ENCODE peak calls at places on chromosomes 5 and 9, in nine cellular contexts. Y is activated T-helper 9 cell treated with anti-CD3 and anti-CD28 coated beads, Interleukin-2, amount 50 U/mL, for 16 hours; S is nucleus accumbens; I is foreskin fibroblast; H is fibroblast of lung; C is bronchial epithelial cell; M is stimulated activated CD4-positive, alpha-beta T cell treated with anti-CD3 and anti-CD28 coated beads, Interleukin-2, amount 100 ng/mL, for 48 hours; O is LHCN-M2; W is GM23338. J is an unnamed sample.

GRCh38 chr5:130545291-130545690 is 619.8 kb downstream of the HINT1 start:
- DNase-seq in S (no peak), M (no peak), Y (no peak), O (no peak), I (no peak), W (no peak), C (peak), H (no peak), J (no peak)

GRCh38 chr9:130940693-130941576 is 1.9 kb upstream of the FIBCD1 start:
- DNase-seq in Y (peak), S (no peak), C (peak), H (peak), I (peak), O (no peak), M (peak), W (peak), J (peak)

GRCh38 chr5:72107874-72108199 is 562 bp downstream of the MAP1B start:
- DNase-seq in O (no peak), W (peak), H (peak), S (no peak), M (no peak), I (no peak), Y (no peak), C (peak), J (peak)

GRCh38 chr9:79641055-79641454 is 69.3 kb downstream of the TLE4 start:
- DNase-seq in H (no peak), C (no peak), W (no peak), I (no peak), S (no peak), O (no peak), Y (no peak), M (no peak), J (no peak)

GRCh38 chr5:169970911-169971436 is 9.3 kb downstream of the INSYN2B start:
- DNase-seq in I (peak), C (peak), H (peak), O (peak), S (no peak), M (no peak), Y (no peak), W (no peak), J (no peak)

GRCh38 chr9:37776328-37776727 is 8.5 kb downstream of the EXOSC3 start:
- DNase-seq in I (peak), M (no peak), O (no peak), H (peak), Y (no peak), W (no peak), C (peak), S (no peak), J (no peak)

GRCh38 chr9:911003-911402 is 65.5 kb upstream of the DMRT3 start:
- DNase-seq in H (no peak), Y (no peak), O (no peak), W (peak), C (no peak), I (no peak), S (no peak), M (no peak), J (no peak)

GRCh38 chr9:137115394-137116026 is 977 bp upstream of the DPP7 start:
- DNase-seq in M (no peak), O (no peak), W (no peak), I (no peak), S (no peak), Y (no peak), C (no peak), H (no peak), J (no peak)

GRCh38 chr5:38467353-38468040 is 88.9 kb downstream of the LIFR start:
- DNase-seq in W (no peak), M (no peak), C (no peak), I (peak), S (no peak), O (peak), H (peak), Y (no peak), J (no peak)

GRCh38 chr5:33675958-33676464 is 215.8 kb downstream of the ADAMTS12 start:
- DNase-seq in C (no peak), S (no peak), O (no peak), I (no peak), W (no peak), Y (no peak), M (no peak), H (no peak), J (peak)

GRCh38 chr5:177094224-177095087 is 7.7 kb downstream of the FGFR4 start:
- DNase-seq in S (no peak), Y (no peak), H (no peak), I (peak), C (no peak), M (no peak), W (no peak), O (peak), J (no peak)

GRCh38 chr5:154298060-154298459 is 107.5 kb downstream of the GALNT10 start:
- DNase-seq in Y (no peak), W (no peak), I (no peak), O (no peak), C (no peak), S (no peak), H (no peak), M (no peak), J (no peak)

GRCh38 chr9:14312721-14313377 is 1.1 kb downstream of the NFIB start:
- DNase-seq in S (no peak), H (peak), Y (no peak), C (peak), W (peak), I (peak), M (no peak), O (peak), J (no peak)

GRCh38 chr5:99320461-99320860 is 391.7 kb upstream of the CHD1 start:
- DNase-seq in H (no peak), W (peak), C (peak), Y (no peak), S (no peak), I (no peak), O (no peak), M (no peak), J (no peak)

GRCh38 chr9:4862506-4863250 is 69.9 kb downstream of the RCL1 start:
- DNase-seq in W (no peak), S (no peak), Y (no peak), I (peak), O (peak), H (no peak), C (no peak), M (no peak), J (no peak)

GRCh38 chr9:18539203-18539602 is 65.2 kb downstream of the ADAMTSL1 start:
- DNase-seq in W (no peak), S (no peak), I (no peak), O (no peak), H (no peak), Y (no peak), M (no peak), C (no peak), J (no peak)

GRCh38 chr5:169421677-169422076 is 120.7 kb upstream of the SLIT3 start:
- DNase-seq in M (no peak), H (peak), O (no peak), Y (no peak), C (peak), I (peak), W (no peak), S (no peak), J (no peak)

J was measured in GM12891.